ENCODE peak calls at places on chromosomes 6 and 20, in eight cellular contexts. One of them, this sample, is unnamed.

GRCh38 chr20:44407402-44408184 is 52.1 kb downstream of the HNF4A start:
- DNase-seq in effector memory CD4-positive, alpha-beta T cell: no peak
- DNase-seq in uterus: no peak
- DNase-seq in fibroblast of pulmonary artery: peak
- DNase-seq in dorsolateral prefrontal cortex: no peak
- DNase-seq in AG10803: peak
- DNase-seq in hepatocyte: peak
- DNase-seq in fibroblast of the aortic adventitia: peak
- DNase-seq in this sample: no peak

GRCh38 chr6:143510991-143511891 is at the start of gene FUCA2:
- DNase-seq in AG10803: peak
- DNase-seq in fibroblast of pulmonary artery: peak
- DNase-seq in uterus: peak
- DNase-seq in effector memory CD4-positive, alpha-beta T cell: peak
- DNase-seq in dorsolateral prefrontal cortex: peak
- DNase-seq in fibroblast of the aortic adventitia: peak
- DNase-seq in hepatocyte: peak
- DNase-seq in this sample: peak

GRCh38 chr20:32274359-32274758 is 3.1 kb upstream of the KIF3B start:
- DNase-seq in AG10803: no peak
- DNase-seq in uterus: no peak
- DNase-seq in effector memory CD4-positive, alpha-beta T cell: no peak
- DNase-seq in hepatocyte: no peak
- DNase-seq in fibroblast of pulmonary artery: no peak
- DNase-seq in dorsolateral prefrontal cortex: no peak
- DNase-seq in fibroblast of the aortic adventitia: no peak
- DNase-seq in this sample: no peak

GRCh38 chr20:39661833-39662232 is 699.7 kb downstream of the DHX35 start:
- DNase-seq in effector memory CD4-positive, alpha-beta T cell: no peak
- DNase-seq in fibroblast of the aortic adventitia: peak
- DNase-seq in uterus: no peak
- DNase-seq in hepatocyte: peak
- DNase-seq in dorsolateral prefrontal cortex: no peak
- DNase-seq in fibroblast of pulmonary artery: peak
- DNase-seq in AG10803: peak
- DNase-seq in this sample: no peak

GRCh38 chr6:90493332-90493731 is 93.5 kb downstream of the MAP3K7 start:
- DNase-seq in uterus: no peak
- DNase-seq in fibroblast of pulmonary artery: peak
- DNase-seq in AG10803: no peak
- DNase-seq in effector memory CD4-positive, alpha-beta T cell: no peak
- DNase-seq in dorsolateral prefrontal cortex: no peak
- DNase-seq in fibroblast of the aortic adventitia: peak
- DNase-seq in hepatocyte: no peak
- DNase-seq in this sample: no peak

GRCh38 chr6:106508836-106509235 is 120.5 kb downstream of the RTN4IP1 start:
- DNase-seq in effector memory CD4-positive, alpha-beta T cell: no peak
- DNase-seq in AG10803: no peak
- DNase-seq in fibroblast of pulmonary artery: peak
- DNase-seq in fibroblast of the aortic adventitia: peak
- DNase-seq in uterus: no peak
- DNase-seq in dorsolateral prefrontal cortex: no peak
- DNase-seq in hepatocyte: no peak
- DNase-seq in this sample: no peak

GRCh38 chr6:156942266-156942665 is 165.1 kb downstream of the ARID1B start:
- DNase-seq in dorsolateral prefrontal cortex: no peak
- DNase-seq in hepatocyte: no peak
- DNase-seq in fibroblast of pulmonary artery: no peak
- DNase-seq in fibroblast of the aortic adventitia: no peak
- DNase-seq in uterus: no peak
- DNase-seq in AG10803: no peak
- DNase-seq in effector memory CD4-positive, alpha-beta T cell: no peak
- DNase-seq in this sample: no peak

GRCh38 chr6:131995924-131996323 is 44.8 kb upstream of the CCN2 start:
- DNase-seq in fibroblast of pulmonary artery: peak
- DNase-seq in effector memory CD4-positive, alpha-beta T cell: no peak
- DNase-seq in uterus: no peak
- DNase-seq in hepatocyte: no peak
- DNase-seq in AG10803: peak
- DNase-seq in fibroblast of the aortic adventitia: peak
- DNase-seq in dorsolateral prefrontal cortex: no peak
- DNase-seq in this sample: no peak

GRCh38 chr6:37251211-37251610 is 6.4 kb upstream of the TBC1D22B start:
- DNase-seq in uterus: no peak
- DNase-seq in dorsolateral prefrontal cortex: no peak
- DNase-seq in AG10803: peak
- DNase-seq in fibroblast of the aortic adventitia: peak
- DNase-seq in effector memory CD4-positive, alpha-beta T cell: no peak
- DNase-seq in hepatocyte: no peak
- DNase-seq in fibroblast of pulmonary artery: peak
- DNase-seq in this sample: no peak

GRCh38 chr6:62974452-62974851 is 236.8 kb upstream of the FKBP1C start:
- DNase-seq in fibroblast of the aortic adventitia: no peak
- DNase-seq in dorsolateral prefrontal cortex: no peak
- DNase-seq in fibroblast of pulmonary artery: no peak
- DNase-seq in uterus: no peak
- DNase-seq in AG10803: no peak
- DNase-seq in effector memory CD4-positive, alpha-beta T cell: no peak
- DNase-seq in hepatocyte: no peak
- DNase-seq in this sample: no peak

GRCh38 chr6:35441642-35442041 is 10.5 kb upstream of the FANCE start:
- DNase-seq in hepatocyte: no peak
- DNase-seq in effector memory CD4-positive, alpha-beta T cell: no peak
- DNase-seq in fibroblast of the aortic adventitia: no peak
- DNase-seq in dorsolateral prefrontal cortex: no peak
- DNase-seq in AG10803: no peak
- DNase-seq in fibroblast of pulmonary artery: no peak
- DNase-seq in uterus: no peak
- DNase-seq in this sample: no peak

GRCh38 chr6:87700351-87700728 is 1.7 kb downstream of the AKIRIN2 start:
- DNase-seq in hepatocyte: no peak
- DNase-seq in AG10803: no peak
- DNase-seq in uterus: no peak
- DNase-seq in effector memory CD4-positive, alpha-beta T cell: no peak
- DNase-seq in fibroblast of pulmonary artery: no peak
- DNase-seq in dorsolateral prefrontal cortex: no peak
- DNase-seq in fibroblast of the aortic adventitia: no peak
- DNase-seq in this sample: no peak

GRCh38 chr6:169930799-169931198 is 179.4 kb downstream of the ERMARD start:
- DNase-seq in uterus: no peak
- DNase-seq in fibroblast of pulmonary artery: no peak
- DNase-seq in hepatocyte: no peak
- DNase-seq in effector memory CD4-positive, alpha-beta T cell: no peak
- DNase-seq in dorsolateral prefrontal cortex: no peak
- DNase-seq in fibroblast of the aortic adventitia: no peak
- DNase-seq in AG10803: no peak
- DNase-seq in this sample: no peak

GRCh38 chr20:61701401-61701800 is 364.3 kb downstream of the TAF4 start:
- DNase-seq in AG10803: no peak
- DNase-seq in uterus: no peak
- DNase-seq in fibroblast of the aortic adventitia: no peak
- DNase-seq in dorsolateral prefrontal cortex: no peak
- DNase-seq in effector memory CD4-positive, alpha-beta T cell: no peak
- DNase-seq in fibroblast of pulmonary artery: no peak
- DNase-seq in hepatocyte: no peak
- DNase-seq in this sample: no peak

GRCh38 chr20:45576995-45577394 is 2.1 kb downstream of the WFDC8 start:
- DNase-seq in AG10803: peak
- DNase-seq in hepatocyte: no peak
- DNase-seq in dorsolateral prefrontal cortex: no peak
- DNase-seq in effector memory CD4-positive, alpha-beta T cell: no peak
- DNase-seq in fibroblast of pulmonary artery: no peak
- DNase-seq in uterus: no peak
- DNase-seq in fibroblast of the aortic adventitia: peak
- DNase-seq in this sample: no peak

GRCh38 chr20:23092409-23092756 is 6.3 kb upstream of the CD93 start:
- DNase-seq in fibroblast of the aortic adventitia: peak
- DNase-seq in effector memory CD4-positive, alpha-beta T cell: no peak
- DNase-seq in fibroblast of pulmonary artery: peak
- DNase-seq in uterus: no peak
- DNase-seq in hepatocyte: no peak
- DNase-seq in dorsolateral prefrontal cortex: no peak
- DNase-seq in AG10803: no peak
- DNase-seq in this sample: no peak

GRCh38 chr20:21179796-21180195 is 53.9 kb downstream of the KIZ start:
- DNase-seq in dorsolateral prefrontal cortex: no peak
- DNase-seq in effector memory CD4-positive, alpha-beta T cell: no peak
- DNase-seq in fibroblast of the aortic adventitia: peak
- DNase-seq in hepatocyte: no peak
- DNase-seq in AG10803: peak
- DNase-seq in uterus: no peak
- DNase-seq in fibroblast of pulmonary artery: peak
- DNase-seq in this sample: no peak

GRCh38 chr6:111846511-111847409 is 26.5 kb downstream of the FYN start:
- DNase-seq in dorsolateral prefrontal cortex: no peak
- DNase-seq in fibroblast of pulmonary artery: no peak
- DNase-seq in uterus: no peak
- DNase-seq in fibroblast of the aortic adventitia: peak
- DNase-seq in AG10803: peak
- DNase-seq in hepatocyte: no peak
- DNase-seq in effector memory CD4-positive, alpha-beta T cell: no peak
- DNase-seq in this sample: no peak

GRCh38 chr20:3890410-3890751 is 1.2 kb downstream of the PANK2 start:
- DNase-seq in dorsolateral prefrontal cortex: no peak
- DNase-seq in uterus: no peak
- DNase-seq in AG10803: peak
- DNase-seq in hepatocyte: no peak
- DNase-seq in effector memory CD4-positive, alpha-beta T cell: no peak
- DNase-seq in fibroblast of pulmonary artery: peak
- DNase-seq in fibroblast of the aortic adventitia: peak
- DNase-seq in this sample: no peak

DNA sequence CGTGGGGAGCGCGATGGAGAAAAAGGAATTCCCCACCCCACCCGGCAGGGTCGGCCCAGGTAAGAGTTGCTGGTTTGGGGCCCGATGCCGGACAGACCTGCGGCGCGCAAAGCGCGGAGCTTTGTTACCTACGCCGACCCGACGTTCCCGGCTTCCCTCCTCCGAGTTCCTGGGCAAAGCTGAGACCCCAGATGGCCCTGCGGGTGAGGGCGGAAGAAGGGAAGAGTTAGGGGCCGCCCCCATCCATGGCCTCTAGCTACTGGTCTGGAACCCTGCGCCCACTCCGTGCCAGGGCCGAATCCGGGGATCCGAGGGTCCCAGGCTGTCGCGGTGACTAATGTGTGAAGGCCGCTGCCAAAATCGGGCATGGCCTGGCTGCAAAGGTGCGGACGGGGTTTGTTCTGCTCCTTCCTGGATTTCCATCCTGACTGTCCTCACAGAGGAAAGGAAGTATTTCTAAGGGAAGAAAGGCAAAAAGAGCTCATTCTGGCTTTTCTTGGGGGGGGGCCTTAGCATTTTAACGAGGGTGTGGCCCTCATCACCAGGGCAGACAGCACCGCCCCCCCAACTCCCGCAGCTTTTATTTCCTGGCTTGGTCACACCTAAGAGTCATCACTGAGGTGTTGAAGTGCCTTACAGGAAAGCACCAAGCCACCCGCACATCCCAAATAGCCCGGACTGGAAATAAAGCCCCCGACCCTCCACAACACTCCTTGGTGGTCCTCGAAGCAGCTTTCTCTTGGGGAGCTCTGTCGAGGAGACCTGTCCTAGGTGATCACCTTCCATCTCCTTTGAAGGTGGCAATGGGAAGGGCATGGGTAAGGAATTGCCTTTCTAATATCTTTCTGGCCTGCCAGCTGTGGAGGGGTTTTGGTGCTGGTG is 1.1 kb downstream of the PTK7 start:
- DNase-seq in AG10803: peak
- DNase-seq in dorsolateral prefrontal cortex: no peak
- DNase-seq in fibroblast of the aortic adventitia: peak
- DNase-seq in fibroblast of pulmonary artery: peak
- DNase-seq in effector memory CD4-positive, alpha-beta T cell: no peak
- DNase-seq in hepatocyte: peak
- DNase-seq in uterus: peak
- DNase-seq in this sample: no peak
- H3K4me3 ChIP-seq in AG10803: peak
- H3K4me3 ChIP-seq in dorsolateral prefrontal cortex: peak
- H3K4me3 ChIP-seq in fibroblast of the aortic adventitia: peak
- H3K4me3 ChIP-seq in fibroblast of pulmonary artery: peak
- H3K4me3 ChIP-seq in effector memory CD4-positive, alpha-beta T cell: peak
- H3K4me3 ChIP-seq in hepatocyte: peak
- H3K4me3 ChIP-seq in uterus: peak
- H3K4me3 ChIP-seq in this sample: peak

GRCh38 chr20:34852298-34852697 is 20.4 kb downstream of the GGT7 start:
- DNase-seq in fibroblast of pulmonary artery: no peak
- DNase-seq in fibroblast of the aortic adventitia: no peak
- DNase-seq in AG10803: no peak
- DNase-seq in effector memory CD4-positive, alpha-beta T cell: no peak
- DNase-seq in hepatocyte: no peak
- DNase-seq in uterus: no peak
- DNase-seq in dorsolateral prefrontal cortex: no peak
- DNase-seq in this sample: no peak
- H3K4me3 ChIP-seq in fibroblast of pulmonary artery: no peak
- H3K4me3 ChIP-seq in fibroblast of the aortic adventitia: no peak
- H3K4me3 ChIP-seq in AG10803: no peak
- H3K4me3 ChIP-seq in effector memory CD4-positive, alpha-beta T cell: no peak
- H3K4me3 ChIP-seq in hepatocyte: no peak
- H3K4me3 ChIP-seq in uterus: no peak
- H3K4me3 ChIP-seq in dorsolateral prefrontal cortex: no peak
- H3K4me3 ChIP-seq in this sample: no peak

GRCh38 chr6:6981923-6982322 is 125.8 kb upstream of the RREB1 start:
- DNase-seq in fibroblast of the aortic adventitia: no peak
- DNase-seq in fibroblast of pulmonary artery: no peak
- DNase-seq in dorsolateral prefrontal cortex: no peak
- DNase-seq in effector memory CD4-positive, alpha-beta T cell: no peak
- DNase-seq in AG10803: no peak
- DNase-seq in uterus: no peak
- DNase-seq in hepatocyte: no peak
- DNase-seq in this sample: no peak
- H3K4me3 ChIP-seq in fibroblast of the aortic adventitia: no peak
- H3K4me3 ChIP-seq in fibroblast of pulmonary artery: no peak
- H3K4me3 ChIP-seq in dorsolateral prefrontal cortex: no peak
- H3K4me3 ChIP-seq in effector memory CD4-positive, alpha-beta T cell: no peak
- H3K4me3 ChIP-seq in AG10803: no peak
- H3K4me3 ChIP-seq in uterus: no peak
- H3K4me3 ChIP-seq in hepatocyte: no peak
- H3K4me3 ChIP-seq in this sample: no peak

DNA sequence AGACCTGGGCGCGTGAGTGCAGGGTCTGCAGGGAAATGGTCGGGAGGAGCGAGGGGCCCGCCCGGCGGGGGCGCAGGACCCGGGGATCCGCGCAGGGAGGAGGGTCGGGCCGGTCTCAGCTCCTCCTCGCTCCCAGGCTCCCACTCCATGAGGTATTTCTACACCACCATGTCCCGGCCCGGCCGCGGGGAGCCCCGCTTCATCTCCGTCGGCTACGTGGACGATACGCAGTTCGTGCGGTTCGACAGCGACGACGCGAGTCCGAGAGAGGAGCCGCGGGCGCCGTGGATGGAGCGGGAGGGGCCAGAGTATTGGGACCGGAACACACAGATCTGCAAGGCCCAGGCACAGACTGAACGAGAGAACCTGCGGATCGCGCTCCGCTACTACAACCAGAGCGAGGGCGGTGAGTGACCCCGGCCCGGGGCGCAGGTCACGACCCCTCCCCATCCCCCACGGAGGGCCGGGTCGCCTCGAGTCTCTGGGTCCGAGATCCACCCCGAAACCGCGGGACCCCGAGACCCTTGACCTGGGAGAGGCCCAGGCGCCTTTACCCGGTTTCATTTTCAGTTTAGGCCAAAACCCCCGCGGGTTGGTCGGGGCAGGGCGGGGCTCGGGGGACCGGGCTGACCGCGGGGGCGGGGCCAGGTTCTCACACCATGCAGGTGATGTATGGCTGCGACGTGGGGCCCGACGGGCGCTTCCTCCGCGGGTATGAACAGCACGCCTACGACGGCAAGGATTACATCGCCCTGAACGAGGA is 54.3 kb upstream of the HLA-A start:
- DNase-seq in effector memory CD4-positive, alpha-beta T cell: peak
- DNase-seq in dorsolateral prefrontal cortex: peak
- DNase-seq in AG10803: peak
- DNase-seq in fibroblast of pulmonary artery: peak
- DNase-seq in fibroblast of the aortic adventitia: peak
- DNase-seq in hepatocyte: peak
- DNase-seq in uterus: peak
- DNase-seq in this sample: peak
- H3K4me3 ChIP-seq in effector memory CD4-positive, alpha-beta T cell: peak
- H3K4me3 ChIP-seq in dorsolateral prefrontal cortex: peak
- H3K4me3 ChIP-seq in AG10803: peak
- H3K4me3 ChIP-seq in fibroblast of pulmonary artery: peak
- H3K4me3 ChIP-seq in fibroblast of the aortic adventitia: peak
- H3K4me3 ChIP-seq in hepatocyte: peak
- H3K4me3 ChIP-seq in uterus: no peak
- H3K4me3 ChIP-seq in this sample: peak

This sample was measured in lower leg skin.